ENCODE peak calls at places on chromosome 7, in ten cellular contexts. U is HCT116, O is SK-N-SH, E is spleen, N is Panc1, B is GM23338, M is transverse colon, J is stomach, A is endothelial cell of umbilical vein, R is suprapubic skin. W is an unnamed sample.

GRCh38 chr7:98240961-98241673 is 10.9 kb downstream of the TECPR1 start:
- DNase-seq in U (peak; percentile 18), O (peak; percentile 89), E (no peak), N (peak; percentile 28), B (peak; percentile 80), M (peak; percentile 41), J (peak; percentile 72), A (peak; percentile 54), R (no peak), W (peak; percentile 49)

GRCh38 chr7:72413290-72413689 is 1.2 kb upstream of the CALN1 start:
- DNase-seq in U (no peak), O (no peak), E (no peak), N (no peak), B (no peak), M (no peak), J (no peak), A (no peak), R (no peak), W (no peak)

GRCh38 chr7:131620673-131621609 is 64.5 kb upstream of the PODXL start:
- DNase-seq in U (no peak), O (no peak), E (no peak), N (no peak), B (peak; percentile 48), M (no peak), J (no peak), A (peak; percentile 54), R (no peak), W (no peak)

GRCh38 chr7:130273081-130273699 is 6.5 kb downstream of the CPA2 start:
- DNase-seq in U (no peak), O (no peak), E (no peak), N (no peak), B (peak; percentile 94), M (no peak), J (no peak), A (peak; percentile 24), R (no peak), W (peak; percentile 35)

GRCh38 chr7:74134117-74134539 is 40.0 kb upstream of the EIF4H start:
- DNase-seq in U (no peak), O (no peak), E (no peak), N (no peak), B (no peak), M (no peak), J (no peak), A (no peak), R (no peak), W (no peak)

GRCh38 chr7:128221929-128222403 is 19.1 kb upstream of the LEP start:
- DNase-seq in U (peak; percentile 47), O (peak; percentile 69), E (no peak), N (no peak), B (no peak), M (no peak), J (no peak), A (no peak), R (no peak), W (no peak)

GRCh38 chr7:134787064-134787463 is 7.6 kb downstream of the CALD1 start:
- DNase-seq in U (no peak), O (no peak), E (no peak), N (no peak), B (no peak), M (no peak), J (no peak), A (no peak), R (no peak), W (no peak)

GRCh38 chr7:151017370-151017952 is 6.8 kb downstream of the ATG9B start:
- DNase-seq in U (no peak), O (no peak), E (no peak), N (no peak), B (no peak), M (no peak), J (no peak), A (no peak), R (no peak), W (no peak)

GRCh38 chr7:102872460-102872859 is 40.3 kb upstream of the LRRC17 start:
- DNase-seq in U (no peak), O (no peak), E (no peak), N (no peak), B (no peak), M (no peak), J (no peak), A (peak; percentile 98), R (no peak), W (no peak)

GRCh38 chr7:14196555-14196954 is 207.1 kb upstream of the ETV1 start:
- DNase-seq in U (no peak), O (no peak), E (no peak), N (no peak), B (no peak), M (no peak), J (no peak), A (no peak), R (no peak), W (no peak)

GRCh38 chr7:107045980-107046379 is 1.5 kb downstream of the PRKAR2B start:
- DNase-seq in U (no peak), O (no peak), E (no peak), N (no peak), B (no peak), M (no peak), J (no peak), A (peak; percentile 45), R (no peak), W (no peak)

GRCh38 chr7:85914437-85914836 is 727.6 kb upstream of the SEMA3D start:
- DNase-seq in U (no peak), O (no peak), E (no peak), N (no peak), B (no peak), M (no peak), J (no peak), A (no peak), R (no peak), W (no peak)

GRCh38 chr7:106281919-106282318 is 2.9 kb downstream of the NAMPT start:
- DNase-seq in U (no peak), O (no peak), E (no peak), N (no peak), B (no peak), M (no peak), J (no peak), A (no peak), R (no peak), W (no peak)

GRCh38 chr7:42876182-42877068 is 35.4 kb downstream of the C7orf25 start:
- DNase-seq in U (peak; percentile 43), O (peak; percentile 73), E (no peak), N (peak; percentile 54), B (peak; percentile 88), M (peak; percentile 65), J (peak; percentile 63), A (peak; percentile 67), R (no peak), W (peak; percentile 61)

GRCh38 chr7:103117016-103117415 is 31.9 kb downstream of the NAPEPLD start:
- DNase-seq in U (no peak), O (no peak), E (no peak), N (no peak), B (no peak), M (no peak), J (no peak), A (no peak), R (no peak), W (no peak)

GRCh38 chr7:157558061-157558460 is 221.3 kb downstream of the DNAJB6 start:
- DNase-seq in U (no peak), O (no peak), E (peak; percentile 67), N (no peak), B (no peak), M (no peak), J (no peak), A (no peak), R (peak; percentile 11), W (no peak)

GRCh38 chr7:157555921-157556320 is 219.1 kb downstream of the DNAJB6 start:
- DNase-seq in U (no peak), O (no peak), E (peak; percentile 59), N (no peak), B (no peak), M (no peak), J (no peak), A (no peak), R (no peak), W (no peak)

GRCh38 chr7:157556339-157556944 is 219.6 kb downstream of the DNAJB6 start:
- DNase-seq in U (no peak), O (no peak), E (no peak), N (no peak), B (no peak), M (no peak), J (no peak), A (no peak), R (no peak), W (no peak)

GRCh38 chr7:157558516-157558874 is 221.7 kb downstream of the DNAJB6 start:
- DNase-seq in U (no peak), O (no peak), E (peak; percentile 65), N (no peak), B (no peak), M (no peak), J (no peak), A (no peak), R (peak; percentile 22), W (no peak)

GRCh38 chr7:157557263-157557662 is 220.5 kb downstream of the DNAJB6 start:
- DNase-seq in U (no peak), O (no peak), E (no peak), N (no peak), B (no peak), M (no peak), J (no peak), A (no peak), R (peak; percentile 4), W (no peak)
- H3K4me1 ChIP-seq in U (no peaks in the 10 kb centered on the region), O (no peaks in the 10 kb centered on the region), E (peaks cover 19% of the 10 kb centered on the region), N (no peaks in the 10 kb centered on the region), B (no peaks in the 10 kb centered on the region), M (no peaks in the 10 kb centered on the region), J (no peaks in the 10 kb centered on the region), A (no peaks in the 10 kb centered on the region), R (no peaks in the 10 kb centered on the region), W (no peaks in the 10 kb centered on the region)

GRCh38 chr7:84003191-84003590 is 191.4 kb downstream of the SEMA3A start:
- DNase-seq in U (no peak), O (no peak), E (no peak), N (no peak), B (no peak), M (no peak), J (no peak), A (no peak), R (no peak), W (no peak)
- H3K4me3 ChIP-seq in U (no peak overlapping the region), O (no peak overlapping the region), E (no peak overlapping the region), N (no peak overlapping the region), B (no peak overlapping the region), M (no peak overlapping the region), J (no peak overlapping the region), A (no peak overlapping the region), R (no peak overlapping the region), W (no peak overlapping the region)

DNA sequence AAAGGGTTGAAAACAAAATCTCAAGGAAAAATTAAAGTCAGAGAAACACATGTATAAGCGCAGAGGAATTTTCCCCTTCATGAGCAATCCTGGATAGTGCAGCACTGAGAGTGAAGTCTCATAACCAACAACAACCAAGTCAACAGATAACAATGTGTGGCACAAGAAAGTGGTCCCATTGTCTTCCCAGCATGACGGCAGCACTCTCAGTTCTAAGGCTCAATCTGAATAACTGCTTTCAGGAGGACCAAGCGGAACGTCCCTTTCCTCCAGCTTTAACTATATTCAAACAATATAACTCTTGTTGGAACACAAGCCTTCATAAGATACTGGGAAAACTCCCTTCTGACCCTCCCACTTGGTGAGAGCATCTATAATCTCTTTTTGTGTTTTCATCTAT is 137.9 kb downstream of the RAPGEF5 start:
- DNase-seq in U (no peak), O (no peak), E (no peak), N (no peak), B (no peak), M (no peak), J (no peak), A (peak; percentile 87), R (no peak), W (no peak)
- TF ChIP-seq POLR2AphosphoS5 in U (no peak), O (no peak), E (peak; percentile 58), N (no peak), B (no peak), M (no peak), J (no peak), A (no peak), R (no peak), W (no peak)

GRCh38 chr7:142802301-142802700 is 31.5 kb downstream of the PRSS2 start:
- DNase-seq in U (no peak), O (no peak), E (no peak), N (no peak), B (no peak), M (no peak), J (no peak), A (no peak), R (no peak), W (no peak)
- H3K4me1 ChIP-seq in U (no peaks in the 10 kb centered on the region), O (no peaks in the 10 kb centered on the region), E (peaks cover 92% of the 10 kb centered on the region), N (no peaks in the 10 kb centered on the region), B (peaks cover 29% of the 10 kb centered on the region), M (peaks cover under 1% of the 10 kb centered on the region), J (peaks cover 9% of the 10 kb centered on the region), A (peaks cover 40% of the 10 kb centered on the region), R (peaks cover 8% of the 10 kb centered on the region), W (no peaks in the 10 kb centered on the region)